ENCODE peak calls at places on chromosomes 13 and 19, in six cellular contexts. N is IMR-90, G is left ventricle myocardium inferior, A is stomach, E is pancreas, X is heart left ventricle. P is an unnamed sample.
A peak's percentile ranks its signal among the peaks of the same experiment; 100 is the strongest.

GRCh38 chr13:104657196-104657595 is 1591.0 kb upstream of the SLC10A2 start:
- DNase-seq in N (no peak), X (no peak), E (no peak), G (no peak), A (no peak), P (no peak)

GRCh38 chr13:60318186-60318585 is 78.8 kb upstream of the TDRD3 start:
- DNase-seq in E (no peak), X (no peak), G (no peak), N (no peak), A (no peak), P (no peak)

GRCh38 chr13:110702591-110703526 is 3.1 kb downstream of the CARS2 start:
- DNase-seq in X (no peak), A (no peak), N (peak; percentile 62), E (no peak), G (no peak), P (no peak)

GRCh38 chr13:65149687-65150086 is 2080.4 kb downstream of the PCDH9 start:
- DNase-seq in A (no peak), N (no peak), G (no peak), E (no peak), X (no peak), P (no peak)

GRCh38 chr19:47227347-47228167 is 3.4 kb downstream of the BBC3 start:
- DNase-seq in X (peak; percentile 96), N (peak; percentile 94), E (peak; percentile 89), A (peak; percentile 84), G (peak; percentile 93), P (peak; percentile 91)

GRCh38 chr13:84481958-84482357 is 599.7 kb upstream of the SLITRK1 start:
- DNase-seq in A (no peak), G (no peak), X (no peak), N (peak; percentile 87), E (no peak), P (no peak)

GRCh38 chr19:35935911-35936737 is at the start of gene LRFN3:
- DNase-seq in A (peak; percentile 81), G (peak; percentile 78), X (peak; percentile 77), N (peak; percentile 66), E (peak; percentile 65), P (peak; percentile 83)

GRCh38 chr19:40162104-40162503 is 29.1 kb upstream of the MAP3K10 start:
- DNase-seq in X (no peak), A (no peak), E (no peak), G (no peak), N (no peak), P (no peak)

GRCh38 chr13:54687173-54687572 is 1658.6 kb downstream of the OLFM4 start:
- DNase-seq in E (no peak), G (no peak), N (no peak), A (no peak), X (no peak), P (no peak)

GRCh38 chr13:52371736-52372247 is 34.2 kb downstream of the THSD1 start:
- DNase-seq in G (no peak), X (no peak), A (no peak), E (no peak), N (peak; percentile 63), P (no peak)

GRCh38 chr13:26697069-26697955 is 63.3 kb downstream of the GPR12 start:
- DNase-seq in A (no peak), G (no peak), E (no peak), X (no peak), N (no peak), P (no peak)

GRCh38 chr19:44258835-44259413 is 762 bp upstream of the ZNF233 start:
- DNase-seq in X (no peak), A (no peak), G (no peak), N (no peak), E (no peak), P (no peak)

GRCh38 chr13:69601661-69602060 is 506.0 kb upstream of the ATXN8OS start:
- DNase-seq in N (no peak), A (no peak), X (no peak), G (no peak), E (no peak), P (no peak)

GRCh38 chr19:4506449-4507149 is 11.7 kb downstream of the PLIN4 start:
- DNase-seq in E (no peak), N (peak; percentile 80), X (no peak), G (no peak), A (no peak), P (no peak)

GRCh38 chr19:39146686-39147450 is 21.3 kb downstream of the PAK4 start:
- DNase-seq in X (no peak), E (no peak), A (no peak), N (no peak), G (no peak), P (no peak)

GRCh38 chr19:39146091-39146490 is 20.5 kb downstream of the PAK4 start:
- DNase-seq in A (no peak), G (no peak), E (no peak), N (no peak), X (no peak), P (no peak)

GRCh38 chr19:39144487-39145071 is 19.0 kb downstream of the PAK4 start:
- DNase-seq in G (no peak), E (peak; percentile 20), A (no peak), N (peak; percentile 22), X (no peak), P (peak; percentile 59)

GRCh38 chr19:39147480-39147879 is 21.9 kb downstream of the PAK4 start:
- DNase-seq in X (no peak), G (no peak), E (no peak), N (no peak), A (no peak), P (no peak)

DNA sequence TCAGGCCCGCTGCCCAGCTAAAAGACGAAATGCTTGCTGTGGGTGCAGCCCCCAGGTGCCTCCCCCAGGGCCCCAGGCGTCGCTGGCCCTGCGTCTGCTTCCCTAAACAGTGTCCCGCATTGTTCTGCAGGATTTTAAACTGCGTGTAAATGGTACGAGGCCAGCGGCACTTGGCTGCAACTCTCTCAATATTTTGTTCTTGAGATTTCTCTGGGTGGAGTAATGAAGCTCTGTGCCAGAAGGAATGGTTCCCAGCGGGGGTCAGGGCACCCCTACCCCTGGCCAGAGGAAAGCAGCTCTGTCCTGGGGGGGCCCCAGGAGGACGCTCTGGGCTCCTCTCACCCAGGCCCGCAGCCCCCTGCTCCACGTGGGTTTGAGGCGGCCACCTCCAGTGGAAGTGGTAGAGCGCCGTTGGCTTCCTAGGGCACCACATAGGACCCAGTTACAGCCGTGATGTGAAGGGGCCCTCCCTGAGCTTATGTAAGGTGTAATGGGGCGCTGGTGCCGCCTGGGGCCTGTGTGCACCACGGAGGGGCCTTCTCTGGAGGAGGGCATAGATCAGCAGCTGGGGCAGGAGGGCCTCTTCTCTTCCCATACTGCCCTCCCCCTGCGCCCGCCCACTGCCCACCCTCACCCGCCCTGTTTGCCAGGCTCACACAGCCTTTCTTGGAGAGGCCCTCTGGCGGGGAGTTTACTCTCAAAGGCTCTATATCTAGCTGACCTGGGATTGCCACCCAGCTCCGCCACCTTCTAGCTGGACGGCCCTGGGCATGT is 19.8 kb downstream of the PAK4 start:
- DNase-seq in X (no peak), G (no peak), N (no peak), A (no peak), E (peak; percentile 55), P (peak; percentile 61)
- TF ChIP-seq CTCF in X (no peak), G (peak; percentile 24), N (no peak), A (no peak), E (no peak), P (no peak)

GRCh38 chr13:74708629-74709028 is 574.4 kb upstream of the KLF12 start:
- DNase-seq in G (no peak), N (no peak), E (no peak), X (no peak), A (no peak), P (no peak)
- H3K27ac ChIP-seq in G (no peak overlapping the region), N (no peak overlapping the region), E (no peak overlapping the region), X (no peak overlapping the region), A (no peak overlapping the region), P (no peak overlapping the region)

DNA sequence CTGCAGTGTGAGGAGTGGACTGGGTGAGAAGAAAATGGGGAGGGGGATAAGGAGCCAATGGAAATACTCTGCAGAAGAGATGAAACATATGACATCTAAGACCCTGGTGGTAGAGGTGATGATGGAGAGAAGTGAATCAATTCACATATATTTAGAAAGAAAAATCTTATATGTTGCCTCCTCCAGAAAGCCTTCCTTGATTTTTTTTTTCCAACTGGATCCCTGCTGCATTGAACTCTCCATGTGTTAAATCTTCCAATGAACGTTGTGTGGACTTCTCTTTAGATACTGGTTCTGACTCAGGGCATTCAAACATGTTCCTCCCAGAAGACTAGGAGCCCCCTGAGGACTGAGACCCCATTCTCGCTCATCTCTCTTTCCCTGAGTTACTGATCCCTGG is 348.3 kb downstream of the TSHZ3 start:
- DNase-seq in E (no peak), X (no peak), A (no peak), N (no peak), G (no peak), P (no peak)
- TF ChIP-seq CTCF in E (no peak), X (no peak), A (no peak), N (no peak), G (no peak), P (no peak)

DNA sequence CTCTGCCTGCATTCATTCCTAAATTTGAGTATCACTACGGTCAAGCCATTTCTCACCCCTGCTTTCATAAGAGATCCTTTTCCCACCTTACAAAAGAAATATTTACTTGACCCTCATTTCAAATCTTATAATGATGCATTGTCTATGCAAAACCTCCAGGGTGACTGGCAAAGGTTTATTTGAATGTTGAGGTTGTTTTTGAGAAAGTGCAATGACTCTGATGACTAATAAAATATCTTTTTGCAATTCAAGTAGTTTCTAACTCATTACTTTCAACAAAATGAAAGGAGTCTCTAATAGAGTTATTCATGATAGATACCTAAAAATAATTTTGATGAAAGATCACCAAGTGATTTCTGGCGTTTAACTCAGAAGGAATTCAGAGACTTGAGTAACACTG is 144.2 kb downstream of the FOXO1 start:
- DNase-seq in G (no peak), A (no peak), E (no peak), X (no peak), N (no peak), P (no peak)
- H3K27ac ChIP-seq in G (no peak overlapping the region), A (no peak overlapping the region), E (no peak overlapping the region), X (no peak overlapping the region), N (no peak overlapping the region), P (no peak overlapping the region)

GRCh38 chr13:35854286-35854685 is 276.9 kb downstream of the DCLK1 start:
- DNase-seq in X (no peak), N (no peak), A (no peak), G (no peak), E (no peak), P (no peak)

GRCh38 chr13:35856084-35856483 is 275.1 kb downstream of the DCLK1 start:
- DNase-seq in E (no peak), X (no peak), A (no peak), G (no peak), N (no peak), P (no peak)

GRCh38 chr13:35857769-35858168 is 273.4 kb downstream of the DCLK1 start:
- DNase-seq in G (no peak), A (no peak), X (no peak), E (no peak), N (peak; percentile 32), P (no peak)

GRCh38 chr13:35856721-35857346 is 274.3 kb downstream of the DCLK1 start:
- DNase-seq in G (no peak), E (no peak), A (no peak), X (no peak), N (no peak), P (no peak)

DNA sequence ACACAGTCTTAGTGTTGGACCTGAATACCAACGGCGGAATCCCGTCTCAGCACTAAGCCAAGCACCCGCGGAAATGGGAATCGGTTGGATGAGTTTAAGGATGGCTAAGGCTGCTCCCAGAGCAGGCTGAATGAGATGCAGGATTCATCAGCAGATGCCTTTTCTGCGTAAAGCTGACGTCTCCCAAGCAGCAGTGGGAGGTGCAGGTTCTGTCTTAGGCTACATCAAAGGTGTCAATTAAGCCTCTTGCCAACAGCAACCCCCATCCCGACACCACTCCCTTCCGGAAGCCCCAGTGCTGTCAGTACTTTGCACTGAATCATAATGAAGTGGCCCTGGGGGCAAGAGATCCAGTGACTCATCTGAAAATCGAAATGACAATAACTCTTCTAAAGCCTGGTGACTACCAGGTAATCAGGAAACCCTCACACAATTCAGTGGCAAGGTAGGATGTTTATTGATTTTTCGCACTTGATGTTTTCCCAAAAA is 275.6 kb downstream of the DCLK1 start:
- DNase-seq in A (no peak), E (no peak), G (no peak), N (no peak), X (no peak), P (no peak)
- TF ChIP-seq CTCF in A (no peak), E (no peak), G (no peak), N (no peak), X (no peak), P (no peak)

P was measured in colonic mucosa.